ENCODE peak calls at places on chromosomes 16 and 17, in ten cellular contexts. B, T, E, O, X, G, U, F, H and W are unnamed samples.

GRCh38 chr17:34382586-34383224 is 19.7 kb upstream of the CCL1 start:
- DNase-seq in B (no peak), T (no peak), E (no peak), O (no peak), X (no peak), G (no peak), U (no peak), F (peak; percentile 60), H (no peak), W (no peak)

GRCh38 chr17:59620064-59620359 is 317 bp downstream of the CLTC start:
- DNase-seq in B (no peak), T (no peak), E (no peak), O (no peak), X (no peak), G (no peak), U (no peak), F (no peak), H (no peak), W (no peak)

GRCh38 chr16:14042706-14043105 is 28.4 kb upstream of the MRTFB start:
- DNase-seq in B (no peak), T (no peak), E (no peak), O (peak; percentile 12), X (peak; percentile 69), G (no peak), U (no peak), F (no peak), H (no peak), W (peak; percentile 17)

GRCh38 chr17:31582151-31582907 is 190.9 kb downstream of the RAB11FIP4 start:
- DNase-seq in B (no peak), T (peak; percentile 68), E (no peak), O (peak; percentile 77), X (peak; percentile 87), G (no peak), U (peak; percentile 43), F (no peak), H (peak; percentile 38), W (peak; percentile 71)

GRCh38 chr16:70703041-70703834 is 17.4 kb upstream of the MTSS2 start:
- DNase-seq in B (peak; percentile 70), T (peak; percentile 97), E (no peak), O (peak; percentile 47), X (peak; percentile 96), G (no peak), U (no peak), F (peak; percentile 88), H (peak; percentile 79), W (peak; percentile 58)

GRCh38 chr16:19497181-19497580 is 24.7 kb downstream of the GDE1 start:
- DNase-seq in B (no peak), T (no peak), E (no peak), O (no peak), X (no peak), G (no peak), U (no peak), F (no peak), H (no peak), W (no peak)

GRCh38 chr17:73343168-73343634 is 31.4 kb upstream of the CDC42EP4 start:
- DNase-seq in B (peak; percentile 89), T (no peak), E (peak; percentile 53), O (peak; percentile 93), X (peak; percentile 78), G (no peak), U (peak; percentile 54), F (peak; percentile 96), H (peak; percentile 41), W (peak; percentile 67)

GRCh38 chr16:66242672-66243071 is 123.8 kb upstream of the CDH5 start:
- DNase-seq in B (no peak), T (no peak), E (no peak), O (no peak), X (no peak), G (no peak), U (no peak), F (no peak), H (no peak), W (no peak)

GRCh38 chr16:55285586-55285985 is 38.4 kb upstream of the IRX6 start:
- DNase-seq in B (no peak), T (no peak), E (no peak), O (no peak), X (no peak), G (no peak), U (no peak), F (no peak), H (no peak), W (no peak)

GRCh38 chr16:19919142-19919541 is 34.5 kb upstream of the GPRC5B start:
- DNase-seq in B (no peak), T (no peak), E (no peak), O (no peak), X (no peak), G (no peak), U (no peak), F (no peak), H (no peak), W (no peak)

GRCh38 chr17:75473246-75473645 is 16.8 kb downstream of the TMEM94 start:
- DNase-seq in B (no peak), T (no peak), E (peak; percentile 36), O (peak; percentile 35), X (no peak), G (no peak), U (no peak), F (no peak), H (no peak), W (no peak)

GRCh38 chr17:75472119-75472518 is 15.7 kb downstream of the TMEM94 start:
- DNase-seq in B (no peak), T (no peak), E (no peak), O (no peak), X (no peak), G (no peak), U (no peak), F (no peak), H (no peak), W (no peak)

GRCh38 chr17:75468779-75469373 is 12.4 kb downstream of the TMEM94 start:
- DNase-seq in B (no peak), T (peak; percentile 31), E (no peak), O (no peak), X (no peak), G (no peak), U (no peak), F (no peak), H (peak; percentile 58), W (no peak)

GRCh38 chr17:75468311-75468754 is 11.9 kb downstream of the TMEM94 start:
- DNase-seq in B (no peak), T (peak; percentile 98), E (no peak), O (no peak), X (peak; percentile 83), G (no peak), U (no peak), F (no peak), H (peak; percentile 93), W (no peak)

DNA sequence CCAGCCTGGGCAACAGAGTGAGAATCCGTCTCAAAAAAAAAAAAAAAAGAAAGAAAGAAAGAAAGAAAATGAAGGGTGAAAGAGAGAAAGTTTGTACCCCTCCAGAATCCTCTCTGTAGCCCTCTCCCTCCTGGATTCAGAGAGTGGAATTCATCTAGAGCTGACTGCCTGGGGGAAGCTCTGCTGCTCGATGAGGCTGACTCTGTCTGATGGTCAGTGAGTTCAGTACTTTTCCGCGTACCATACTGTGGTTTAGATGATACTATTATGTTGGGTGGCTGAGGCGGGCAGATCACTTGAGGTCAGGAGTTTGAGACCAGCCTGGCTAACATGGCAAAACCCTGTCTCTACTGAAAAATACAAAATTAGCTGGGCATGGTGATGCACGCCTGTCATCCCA is 14.8 kb downstream of the TMEM94 start:
- DNase-seq in B (no peak), T (no peak), E (no peak), O (no peak), X (no peak), G (no peak), U (no peak), F (no peak), H (no peak), W (no peak)
- H3K4me1 ChIP-seq in B (no peaks in the 10 kb centered on the region), T (peaks cover 36% of the 10 kb centered on the region), E (peaks cover 21% of the 10 kb centered on the region), O (peaks cover 21% of the 10 kb centered on the region), X (peaks cover 16% of the 10 kb centered on the region), G (no peaks in the 10 kb centered on the region), U (no peaks in the 10 kb centered on the region), F (no peaks in the 10 kb centered on the region), H (peaks cover 34% of the 10 kb centered on the region), W (peaks cover 17% of the 10 kb centered on the region)

GRCh38 chr17:79162012-79162577 is 87.5 kb downstream of the ENGASE start:
- DNase-seq in B (no peak), T (no peak), E (no peak), O (no peak), X (no peak), G (no peak), U (no peak), F (no peak), H (no peak), W (no peak)
- H3K4me1 ChIP-seq in B (no peaks in the 10 kb centered on the region), T (no peaks in the 10 kb centered on the region), E (no peaks in the 10 kb centered on the region), O (no peaks in the 10 kb centered on the region), X (no peaks in the 10 kb centered on the region), G (no peaks in the 10 kb centered on the region), U (no peaks in the 10 kb centered on the region), F (no peaks in the 10 kb centered on the region), H (no peaks in the 10 kb centered on the region), W (no peaks in the 10 kb centered on the region)

DNA sequence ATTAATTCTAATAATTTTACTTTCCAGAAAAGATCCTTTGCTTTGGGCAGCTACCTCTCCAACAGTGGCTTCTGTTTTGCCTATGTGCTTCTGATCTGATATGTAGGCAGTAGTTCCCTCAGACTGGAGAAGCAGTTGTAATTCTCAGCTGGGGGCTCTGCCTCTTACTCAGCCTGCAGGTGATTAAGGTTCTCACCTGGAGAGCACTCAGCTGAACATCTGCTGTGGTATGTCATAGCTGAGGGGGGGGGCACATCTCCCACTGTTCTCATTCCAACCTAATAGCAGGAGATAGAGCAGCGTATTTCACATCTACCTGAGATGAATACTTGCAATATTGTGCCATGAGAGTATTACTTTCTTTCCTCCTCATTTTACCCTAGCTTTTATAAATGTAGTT is 511.9 kb upstream of the CDH8 start:
- DNase-seq in B (peak; percentile 17), T (no peak), E (no peak), O (no peak), X (no peak), G (no peak), U (no peak), F (peak; percentile 83), H (no peak), W (no peak)
- H3K4me1 ChIP-seq in B (no peaks in the 10 kb centered on the region), T (peaks cover 15% of the 10 kb centered on the region), E (no peaks in the 10 kb centered on the region), O (peaks cover 20% of the 10 kb centered on the region), X (no peaks in the 10 kb centered on the region), G (no peaks in the 10 kb centered on the region), U (no peaks in the 10 kb centered on the region), F (peaks cover 5% of the 10 kb centered on the region), H (no peaks in the 10 kb centered on the region), W (no peaks in the 10 kb centered on the region)

GRCh38 chr17:56313201-56313600 is 159.9 kb downstream of the ANKFN1 start:
- DNase-seq in B (no peak), T (no peak), E (no peak), O (no peak), X (no peak), G (no peak), U (no peak), F (no peak), H (no peak), W (no peak)
- H3K4me1 ChIP-seq in B (peaks cover 29% of the 10 kb centered on the region), T (no peaks in the 10 kb centered on the region), E (no peaks in the 10 kb centered on the region), O (no peaks in the 10 kb centered on the region), X (no peaks in the 10 kb centered on the region), G (no peaks in the 10 kb centered on the region), U (no peaks in the 10 kb centered on the region), F (no peaks in the 10 kb centered on the region), H (no peaks in the 10 kb centered on the region), W (peaks cover 8% of the 10 kb centered on the region)